ENCODE peak calls at places on chromosome 19, in six cellular contexts. One of them, this sample, is unnamed. For H3K4me1, the result is how much of the 10 kb centered on the place peaks cover.

GRCh38 chr19:35224681-35225604 is 3.6 kb downstream of the FAM187B start:
- DNase-seq in left ventricle myocardium inferior: no peak
- DNase-seq in ascending aorta: no peak
- DNase-seq in cardiac muscle cell: no peak
- DNase-seq in RWPE2: no peak
- DNase-seq in thoracic aorta: no peak
- DNase-seq in this sample: peak

GRCh38 chr19:50492303-50493052 is 15.8 kb upstream of the GARIN5A start:
- DNase-seq in left ventricle myocardium inferior: no peak
- DNase-seq in ascending aorta: no peak
- DNase-seq in cardiac muscle cell: no peak
- DNase-seq in RWPE2: no peak
- DNase-seq in thoracic aorta: no peak
- DNase-seq in this sample: peak

GRCh38 chr19:20154636-20155035 is 12.4 kb upstream of the ZNF486 start:
- DNase-seq in left ventricle myocardium inferior: no peak
- DNase-seq in ascending aorta: no peak
- DNase-seq in cardiac muscle cell: no peak
- DNase-seq in RWPE2: no peak
- DNase-seq in thoracic aorta: no peak
- DNase-seq in this sample: no peak

GRCh38 chr19:55178781-55179569 is 1.1 kb downstream of the SYT5 start:
- DNase-seq in left ventricle myocardium inferior: peak
- DNase-seq in ascending aorta: peak
- DNase-seq in cardiac muscle cell: peak
- DNase-seq in RWPE2: peak
- DNase-seq in thoracic aorta: no peak
- DNase-seq in this sample: no peak

GRCh38 chr19:56727731-56728130 is 56.2 kb upstream of the ZNF835 start:
- DNase-seq in left ventricle myocardium inferior: no peak
- DNase-seq in ascending aorta: no peak
- DNase-seq in cardiac muscle cell: no peak
- DNase-seq in RWPE2: no peak
- DNase-seq in thoracic aorta: no peak
- DNase-seq in this sample: no peak

GRCh38 chr19:48401277-48401676 is 7.8 kb downstream of the GRIN2D start:
- DNase-seq in left ventricle myocardium inferior: no peak
- DNase-seq in ascending aorta: no peak
- DNase-seq in cardiac muscle cell: no peak
- DNase-seq in RWPE2: no peak
- DNase-seq in thoracic aorta: no peak
- DNase-seq in this sample: no peak

GRCh38 chr19:7742991-7743390 is 4.3 kb downstream of the CD209 start:
- DNase-seq in left ventricle myocardium inferior: no peak
- DNase-seq in ascending aorta: no peak
- DNase-seq in cardiac muscle cell: no peak
- DNase-seq in RWPE2: no peak
- DNase-seq in thoracic aorta: no peak
- DNase-seq in this sample: no peak

GRCh38 chr19:47511681-47512080 is 3.2 kb downstream of the NAPA start:
- DNase-seq in left ventricle myocardium inferior: no peak
- DNase-seq in ascending aorta: no peak
- DNase-seq in cardiac muscle cell: peak
- DNase-seq in RWPE2: no peak
- DNase-seq in thoracic aorta: no peak
- DNase-seq in this sample: no peak

GRCh38 chr19:33677745-33678426 is 56.1 kb downstream of the CHST8 start:
- DNase-seq in left ventricle myocardium inferior: no peak
- DNase-seq in ascending aorta: no peak
- DNase-seq in cardiac muscle cell: no peak
- DNase-seq in RWPE2: no peak
- DNase-seq in thoracic aorta: no peak
- DNase-seq in this sample: peak

GRCh38 chr19:6489278-6490061 is 7.9 kb upstream of the DENND1C start:
- DNase-seq in left ventricle myocardium inferior: no peak
- DNase-seq in ascending aorta: no peak
- DNase-seq in cardiac muscle cell: no peak
- DNase-seq in RWPE2: no peak
- DNase-seq in thoracic aorta: no peak
- DNase-seq in this sample: no peak

GRCh38 chr19:40596608-40597328 is 4.4 kb upstream of the LTBP4 start:
- DNase-seq in left ventricle myocardium inferior: peak
- DNase-seq in ascending aorta: peak
- DNase-seq in cardiac muscle cell: peak
- DNase-seq in RWPE2: no peak
- DNase-seq in thoracic aorta: no peak
- DNase-seq in this sample: no peak

GRCh38 chr19:50551034-50551712 is 17.1 kb downstream of the LRRC4B start:
- DNase-seq in left ventricle myocardium inferior: no peak
- DNase-seq in ascending aorta: no peak
- DNase-seq in cardiac muscle cell: no peak
- DNase-seq in RWPE2: no peak
- DNase-seq in thoracic aorta: no peak
- DNase-seq in this sample: no peak

GRCh38 chr19:54142166-54142780 is 4.7 kb downstream of the CNOT3 start:
- DNase-seq in left ventricle myocardium inferior: no peak
- DNase-seq in ascending aorta: no peak
- DNase-seq in cardiac muscle cell: no peak
- DNase-seq in RWPE2: no peak
- DNase-seq in thoracic aorta: no peak
- DNase-seq in this sample: no peak

GRCh38 chr19:53094749-53095575 is 8.3 kb downstream of the ZNF160 start:
- DNase-seq in left ventricle myocardium inferior: no peak
- DNase-seq in ascending aorta: no peak
- DNase-seq in cardiac muscle cell: no peak
- DNase-seq in RWPE2: no peak
- DNase-seq in thoracic aorta: no peak
- DNase-seq in this sample: no peak

GRCh38 chr19:10364644-10365043 is 15.7 kb downstream of the TYK2 start:
- DNase-seq in left ventricle myocardium inferior: no peak
- DNase-seq in ascending aorta: no peak
- DNase-seq in cardiac muscle cell: no peak
- DNase-seq in RWPE2: no peak
- DNase-seq in thoracic aorta: no peak
- DNase-seq in this sample: no peak
- TF ChIP-seq CTCF in left ventricle myocardium inferior: no peak
- TF ChIP-seq CTCF in ascending aorta: no peak
- TF ChIP-seq CTCF in cardiac muscle cell: no peak
- TF ChIP-seq CTCF in RWPE2: no peak
- TF ChIP-seq CTCF in thoracic aorta: no peak
- TF ChIP-seq CTCF in this sample: no peak

GRCh38 chr19:18666784-18667183 is 16.7 kb upstream of the CRTC1 start:
- DNase-seq in left ventricle myocardium inferior: no peak
- DNase-seq in ascending aorta: no peak
- DNase-seq in cardiac muscle cell: no peak
- DNase-seq in RWPE2: no peak
- DNase-seq in thoracic aorta: no peak
- DNase-seq in this sample: no peak
- H3K4me1 ChIP-seq in left ventricle myocardium inferior: under half
- H3K4me1 ChIP-seq in ascending aorta: under half
- H3K4me1 ChIP-seq in cardiac muscle cell: under half
- H3K4me1 ChIP-seq in RWPE2: under half
- H3K4me1 ChIP-seq in thoracic aorta: under half
- H3K4me1 ChIP-seq in this sample: under half

GRCh38 chr19:49489601-49490167 is 2.3 kb downstream of the RPL13A start:
- DNase-seq in left ventricle myocardium inferior: no peak
- DNase-seq in ascending aorta: no peak
- DNase-seq in cardiac muscle cell: no peak
- DNase-seq in RWPE2: no peak
- DNase-seq in thoracic aorta: no peak
- DNase-seq in this sample: no peak
- H3K27ac ChIP-seq in left ventricle myocardium inferior: peak
- H3K27ac ChIP-seq in ascending aorta: peak
- H3K27ac ChIP-seq in cardiac muscle cell: peak
- H3K27ac ChIP-seq in RWPE2: peak
- H3K27ac ChIP-seq in thoracic aorta: no peak
- H3K27ac ChIP-seq in this sample: no peak

GRCh38 chr19:43956827-43957226 is 5.8 kb downstream of the ZNF221 start:
- DNase-seq in left ventricle myocardium inferior: no peak
- DNase-seq in ascending aorta: no peak
- DNase-seq in cardiac muscle cell: no peak
- DNase-seq in RWPE2: no peak
- DNase-seq in thoracic aorta: no peak
- DNase-seq in this sample: no peak

DNA sequence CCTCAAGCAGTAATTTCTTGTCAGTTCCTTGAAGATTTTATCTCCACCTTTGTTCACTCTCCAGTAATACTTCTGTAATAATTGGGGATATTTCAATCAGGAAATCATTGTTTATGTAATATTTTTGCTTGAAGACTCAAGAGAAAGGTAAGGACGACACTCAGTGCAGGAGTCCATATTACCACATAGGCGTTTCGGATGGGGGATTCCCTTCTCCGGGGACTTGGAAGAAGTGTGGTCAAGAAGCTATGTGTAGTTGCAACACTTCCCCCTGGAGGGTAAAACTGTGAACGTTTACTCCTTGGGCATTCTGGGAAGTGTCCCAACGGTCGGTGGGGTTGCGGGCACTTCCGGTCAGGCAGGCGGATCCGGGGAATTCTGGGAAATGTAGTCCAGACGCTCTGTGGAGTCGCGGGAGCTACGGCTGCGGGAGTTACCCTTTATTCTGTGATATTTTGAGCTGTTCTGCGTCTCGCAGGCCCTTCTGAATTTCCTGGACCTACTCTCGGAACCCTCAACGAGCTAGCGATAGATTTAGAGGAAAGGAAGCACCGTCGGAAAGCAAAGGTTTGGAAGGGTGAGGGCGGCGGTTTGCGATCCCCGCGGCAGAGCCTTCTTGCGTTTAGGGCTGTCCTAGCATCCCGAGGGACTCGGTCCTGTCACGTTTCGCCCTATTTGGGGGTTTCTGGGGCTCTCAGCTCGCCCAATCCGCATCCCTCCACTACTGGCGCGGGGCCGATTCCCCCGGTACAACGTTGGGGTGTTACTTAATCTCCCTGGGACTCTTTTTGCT is at the start of gene ZNF221:
- DNase-seq in left ventricle myocardium inferior: peak
- DNase-seq in ascending aorta: peak
- DNase-seq in cardiac muscle cell: peak
- DNase-seq in RWPE2: peak
- DNase-seq in thoracic aorta: peak
- DNase-seq in this sample: peak
- TF ChIP-seq CTCF in left ventricle myocardium inferior: peak
- TF ChIP-seq CTCF in ascending aorta: peak
- TF ChIP-seq CTCF in cardiac muscle cell: peak
- TF ChIP-seq CTCF in RWPE2: peak
- TF ChIP-seq CTCF in thoracic aorta: peak
- TF ChIP-seq CTCF in this sample: peak

GRCh38 chr19:38661166-38661565 is 13.7 kb downstream of the ACTN4 start:
- DNase-seq in left ventricle myocardium inferior: no peak
- DNase-seq in ascending aorta: no peak
- DNase-seq in cardiac muscle cell: no peak
- DNase-seq in RWPE2: no peak
- DNase-seq in thoracic aorta: no peak
- DNase-seq in this sample: no peak
- H3K4me1 ChIP-seq in left ventricle myocardium inferior: half or more
- H3K4me1 ChIP-seq in ascending aorta: half or more
- H3K4me1 ChIP-seq in cardiac muscle cell: half or more
- H3K4me1 ChIP-seq in RWPE2: half or more
- H3K4me1 ChIP-seq in thoracic aorta: half or more
- H3K4me1 ChIP-seq in this sample: under half

GRCh38 chr19:57803265-57803593 is 11.5 kb downstream of the ZNF552 start:
- DNase-seq in left ventricle myocardium inferior: no peak
- DNase-seq in ascending aorta: no peak
- DNase-seq in cardiac muscle cell: no peak
- DNase-seq in RWPE2: no peak
- DNase-seq in thoracic aorta: no peak
- DNase-seq in this sample: no peak
- H3K27ac ChIP-seq in left ventricle myocardium inferior: peak
- H3K27ac ChIP-seq in ascending aorta: peak
- H3K27ac ChIP-seq in cardiac muscle cell: peak
- H3K27ac ChIP-seq in RWPE2: peak
- H3K27ac ChIP-seq in thoracic aorta: peak
- H3K27ac ChIP-seq in this sample: peak

GRCh38 chr19:1122021-1122971 is 18.5 kb downstream of the GPX4 start:
- DNase-seq in left ventricle myocardium inferior: no peak
- DNase-seq in ascending aorta: no peak
- DNase-seq in cardiac muscle cell: no peak
- DNase-seq in RWPE2: peak
- DNase-seq in thoracic aorta: no peak
- DNase-seq in this sample: no peak
- TF ChIP-seq CTCF in left ventricle myocardium inferior: no peak
- TF ChIP-seq CTCF in ascending aorta: no peak
- TF ChIP-seq CTCF in cardiac muscle cell: no peak
- TF ChIP-seq CTCF in RWPE2: no peak
- TF ChIP-seq CTCF in thoracic aorta: no peak
- TF ChIP-seq CTCF in this sample: no peak

GRCh38 chr19:13042443-13043130 is 47.3 kb downstream of the NFIX start:
- DNase-seq in left ventricle myocardium inferior: no peak
- DNase-seq in ascending aorta: no peak
- DNase-seq in cardiac muscle cell: peak
- DNase-seq in RWPE2: no peak
- DNase-seq in thoracic aorta: no peak
- DNase-seq in this sample: no peak

GRCh38 chr19:13047374-13047773 is 52.1 kb downstream of the NFIX start:
- DNase-seq in left ventricle myocardium inferior: no peak
- DNase-seq in ascending aorta: no peak
- DNase-seq in cardiac muscle cell: no peak
- DNase-seq in RWPE2: no peak
- DNase-seq in thoracic aorta: no peak
- DNase-seq in this sample: no peak

GRCh38 chr19:13043285-13043684 is 48.0 kb downstream of the NFIX start:
- DNase-seq in left ventricle myocardium inferior: no peak
- DNase-seq in ascending aorta: no peak
- DNase-seq in cardiac muscle cell: no peak
- DNase-seq in RWPE2: no peak
- DNase-seq in thoracic aorta: no peak
- DNase-seq in this sample: no peak

GRCh38 chr19:13044160-13044853 is 49.0 kb downstream of the NFIX start:
- DNase-seq in left ventricle myocardium inferior: no peak
- DNase-seq in ascending aorta: peak
- DNase-seq in cardiac muscle cell: no peak
- DNase-seq in RWPE2: no peak
- DNase-seq in thoracic aorta: no peak
- DNase-seq in this sample: no peak

GRCh38 chr19:13045812-13046211 is 50.5 kb downstream of the NFIX start:
- DNase-seq in left ventricle myocardium inferior: no peak
- DNase-seq in ascending aorta: no peak
- DNase-seq in cardiac muscle cell: no peak
- DNase-seq in RWPE2: no peak
- DNase-seq in thoracic aorta: no peak
- DNase-seq in this sample: no peak
- H3K4me1 ChIP-seq in left ventricle myocardium inferior: half or more
- H3K4me1 ChIP-seq in ascending aorta: half or more
- H3K4me1 ChIP-seq in cardiac muscle cell: under half
- H3K4me1 ChIP-seq in RWPE2: under half
- H3K4me1 ChIP-seq in thoracic aorta: half or more
- H3K4me1 ChIP-seq in this sample: under half

This sample was measured in right lobe of liver.